ENCODE peak calls at places on chromosomes 12 and 14, in nine cellular contexts. E is GM23338; Y is dorsolateral prefrontal cortex; P is CD8-positive, alpha-beta T cell; W is fibroblast of mammary gland; F is upper lobe of right lung; T is heart right ventricle; V is PC-9; X is lung. Q is an unnamed sample.

GRCh38 chr12:30461011-30461670 is 234.5 kb downstream of the IPO8 start:
- DNase-seq in W (no peak), T (no peak), F (no peak), V (no peak), X (no peak), P (no peak), Y (no peak), E (no peak), Q (no peak)

GRCh38 chr14:86799244-86799647 is 1193.7 kb downstream of the GALC start:
- DNase-seq in T (no peak), P (no peak), E (no peak), F (no peak), V (no peak), Y (no peak), W (peak; percentile 95), X (no peak), Q (no peak)

GRCh38 chr14:53953002-53953827 is 3.4 kb downstream of the BMP4 start:
- DNase-seq in T (peak; percentile 88), X (peak; percentile 86), P (no peak), Y (peak; percentile 85), E (peak; percentile 86), F (peak; percentile 94), V (peak; percentile 80), W (peak; percentile 49), Q (no peak)

GRCh38 chr14:89378119-89378518 is 38.9 kb downstream of the FOXN3 start:
- DNase-seq in F (no peak), V (no peak), E (no peak), X (no peak), T (no peak), P (no peak), Y (peak; percentile 25), W (peak; percentile 73), Q (no peak)

GRCh38 chr12:70165450-70165849 is 77.8 kb upstream of the CNOT2 start:
- DNase-seq in T (no peak), E (no peak), V (no peak), P (no peak), X (no peak), F (no peak), Y (no peak), W (no peak), Q (no peak)

GRCh38 chr12:72368719-72369505 is 96.7 kb downstream of the TRHDE start:
- DNase-seq in Y (no peak), T (no peak), X (no peak), W (no peak), E (no peak), P (no peak), V (no peak), F (no peak), Q (no peak)

GRCh38 chr14:102774391-102775153 is 2.7 kb upstream of the TRAF3 start:
- DNase-seq in E (peak; percentile 85), P (peak; percentile 32), F (no peak), Y (peak; percentile 69), T (no peak), X (no peak), W (peak; percentile 77), V (peak; percentile 67), Q (peak; percentile 87)

GRCh38 chr12:113278631-113279030 is 56.3 kb downstream of the SLC8B1 start:
- DNase-seq in V (no peak), T (no peak), W (no peak), E (no peak), Y (no peak), F (peak; percentile 22), P (no peak), X (no peak), Q (no peak)

GRCh38 chr14:90060312-90060964 is 1.4 kb upstream of the KCNK13 start:
- DNase-seq in P (no peak), T (peak; percentile 61), E (peak; percentile 87), F (peak; percentile 70), W (peak; percentile 27), V (no peak), X (no peak), Y (peak; percentile 26), Q (no peak)

GRCh38 chr12:19299765-19300164 is 139.5 kb upstream of the AEBP2 start:
- DNase-seq in T (no peak), F (no peak), E (no peak), V (peak; percentile 75), P (no peak), X (peak; percentile 49), Y (no peak), W (peak; percentile 40), Q (no peak)

GRCh38 chr14:23512156-23512555 is 39.4 kb downstream of the ZFHX2 start:
- DNase-seq in Y (peak; percentile 54), V (no peak), E (peak; percentile 13), P (no peak), F (no peak), W (no peak), X (no peak), T (no peak), Q (no peak)

GRCh38 chr12:93380480-93381121 is 2.9 kb downstream of the NUDT4 start:
- DNase-seq in X (no peak), T (no peak), V (no peak), F (no peak), E (peak; percentile 30), W (peak; percentile 60), P (no peak), Y (no peak), Q (no peak)

GRCh38 chr12:106188249-106188648 is 49.5 kb upstream of the NUAK1 start:
- DNase-seq in X (no peak), E (no peak), W (no peak), P (no peak), F (no peak), V (no peak), T (peak; percentile 17), Y (no peak), Q (no peak)

GRCh38 chr14:101192661-101193000 is 289.1 kb upstream of the RTL1 start:
- DNase-seq in F (peak; percentile 40), P (no peak), Y (no peak), E (no peak), W (no peak), V (no peak), T (no peak), X (no peak), Q (no peak)

GRCh38 chr12:109653896-109654295 is 59.7 kb upstream of the FAM222A start:
- DNase-seq in T (no peak), P (no peak), E (no peak), W (no peak), Y (no peak), V (no peak), F (no peak), X (no peak), Q (no peak)

GRCh38 chr14:44782775-44783238 is 178.9 kb downstream of the KLHL28 start:
- DNase-seq in E (no peak), Y (no peak), T (no peak), V (no peak), W (no peak), X (no peak), P (no peak), F (no peak), Q (no peak)

GRCh38 chr12:22287056-22287455 is 47.5 kb downstream of the ST8SIA1 start:
- DNase-seq in X (no peak), W (peak; percentile 57), E (no peak), Y (no peak), F (no peak), P (no peak), V (no peak), T (no peak), Q (no peak)
- TF ChIP-seq CTCF in X (no peak), W (no peak), E (no peak), Y (no peak), F (no peak), P (no peak), V (no peak), T (no peak), Q (no peak)

GRCh38 chr14:96424104-96424989 is 32.4 kb downstream of the AK7 start:
- DNase-seq in F (no peak), V (no peak), X (no peak), E (peak; percentile 90), T (peak; percentile 31), W (peak; percentile 82), Y (no peak), P (no peak), Q (peak; percentile 50)
- H3K4me3 ChIP-seq in F (peak overlapping the region; percentile 50), V (peak overlapping the region; percentile 26), X (no peak overlapping the region), E (peak overlapping the region; percentile 31), T (peak overlapping the region; percentile 29), W (peak overlapping the region; percentile 48), Y (peak overlapping the region; percentile 59), P (peak overlapping the region; percentile 38), Q (peak overlapping the region; percentile 48)

GRCh38 chr12:90128526-90128925 is 419.9 kb upstream of the ATP2B1 start:
- DNase-seq in X (no peak), Y (no peak), W (no peak), P (no peak), V (no peak), T (no peak), F (no peak), E (no peak), Q (no peak)
- TF ChIP-seq CTCF in X (no peak), Y (no peak), W (no peak), P (no peak), V (no peak), T (no peak), F (no peak), E (no peak), Q (no peak)

GRCh38 chr12:76033116-76034001 is 1.8 kb upstream of the PHLDA1 start:
- DNase-seq in P (no peak), T (no peak), F (no peak), E (peak; percentile 72), W (peak; percentile 52), X (no peak), V (no peak), Y (no peak), Q (no peak)
- H3K4me3 ChIP-seq in P (no peak overlapping the region), T (no peak overlapping the region), F (peak overlapping the region; percentile 82), E (peak overlapping the region; percentile 80), W (peak overlapping the region; percentile 73), X (no peak overlapping the region), V (peak overlapping the region; percentile 78), Y (peak overlapping the region; percentile 74), Q (peak overlapping the region; percentile 78)

GRCh38 chr14:97057238-97057637 is 260.1 kb downstream of the VRK1 start:
- DNase-seq in P (no peak), W (no peak), T (no peak), Y (no peak), V (no peak), E (no peak), X (no peak), F (no peak), Q (no peak)

GRCh38 chr14:97053941-97054340 is 256.8 kb downstream of the VRK1 start:
- DNase-seq in W (no peak), P (no peak), Y (peak; percentile 39), X (no peak), F (no peak), V (no peak), T (no peak), E (no peak), Q (no peak)

GRCh38 chr14:97058589-97058988 is 261.4 kb downstream of the VRK1 start:
- DNase-seq in W (no peak), P (no peak), Y (no peak), V (no peak), T (no peak), E (no peak), X (no peak), F (no peak), Q (no peak)

GRCh38 chr14:97058071-97058470 is 260.9 kb downstream of the VRK1 start:
- DNase-seq in F (no peak), P (no peak), X (no peak), V (no peak), E (no peak), Y (no peak), W (no peak), T (no peak), Q (no peak)

GRCh38 chr14:97056086-97056485 is 258.9 kb downstream of the VRK1 start:
- DNase-seq in P (no peak), T (no peak), E (peak; percentile 26), V (no peak), W (no peak), F (no peak), Y (no peak), X (no peak), Q (no peak)
- TF ChIP-seq CTCF in P (no peak), T (no peak), E (peak; percentile 23), V (no peak), W (no peak), F (no peak), Y (no peak), X (no peak), Q (no peak)

Q was measured in GM12864.